ENCODE peak calls at places on chromosomes 13 and 19, in six cellular contexts. One of them, this sample, is unnamed.

GRCh38 chr13:83515267-83515666 is 367.0 kb downstream of the SLITRK1 start:
- DNase-seq in PC-3: peak; percentile 67
- DNase-seq in GM23338: no peak
- DNase-seq in OCI-LY7: no peak
- DNase-seq in MM.1S: no peak
- DNase-seq in SK-N-SH: no peak
- DNase-seq in this sample: no peak

GRCh38 chr13:46992383-46992952 is 95.6 kb upstream of the HTR2A start:
- DNase-seq in SK-N-SH: no peak
- DNase-seq in OCI-LY7: peak; percentile 64
- DNase-seq in GM23338: peak; percentile 31
- DNase-seq in PC-3: peak; percentile 41
- DNase-seq in MM.1S: no peak
- DNase-seq in this sample: peak; percentile 11

GRCh38 chr19:3398114-3398899 is 31.9 kb downstream of the NFIC start:
- DNase-seq in SK-N-SH: no peak
- DNase-seq in OCI-LY7: no peak
- DNase-seq in MM.1S: no peak
- DNase-seq in GM23338: peak; percentile 63
- DNase-seq in PC-3: no peak
- DNase-seq in this sample: peak; percentile 46

GRCh38 chr13:112510002-112510780 is 77.8 kb downstream of the TUBGCP3 start:
- DNase-seq in OCI-LY7: peak; percentile 24
- DNase-seq in GM23338: peak; percentile 95
- DNase-seq in SK-N-SH: peak; percentile 82
- DNase-seq in MM.1S: peak; percentile 41
- DNase-seq in PC-3: peak; percentile 55
- DNase-seq in this sample: peak; percentile 81

GRCh38 chr19:8988204-8988603 is 22.0 kb downstream of the MUC16 start:
- DNase-seq in GM23338: peak; percentile 78
- DNase-seq in OCI-LY7: peak; percentile 13
- DNase-seq in MM.1S: no peak
- DNase-seq in SK-N-SH: no peak
- DNase-seq in PC-3: peak; percentile 85
- DNase-seq in this sample: peak; percentile 15

GRCh38 chr13:73898276-73898675 is 235.9 kb downstream of the KLF12 start:
- DNase-seq in OCI-LY7: no peak
- DNase-seq in SK-N-SH: peak; percentile 8
- DNase-seq in GM23338: no peak
- DNase-seq in PC-3: peak; percentile 36
- DNase-seq in MM.1S: no peak
- DNase-seq in this sample: no peak

GRCh38 chr13:41386206-41386605 is 71.1 kb upstream of the RGCC start:
- DNase-seq in GM23338: no peak
- DNase-seq in MM.1S: no peak
- DNase-seq in PC-3: no peak
- DNase-seq in SK-N-SH: no peak
- DNase-seq in OCI-LY7: no peak
- DNase-seq in this sample: no peak

GRCh38 chr13:92802776-92803175 is 423.8 kb upstream of the GPC6 start:
- DNase-seq in GM23338: no peak
- DNase-seq in PC-3: peak; percentile 4
- DNase-seq in SK-N-SH: no peak
- DNase-seq in OCI-LY7: no peak
- DNase-seq in MM.1S: no peak
- DNase-seq in this sample: no peak

GRCh38 chr19:32012206-32012605 is 333.2 kb upstream of the ZNF507 start:
- DNase-seq in GM23338: no peak
- DNase-seq in PC-3: no peak
- DNase-seq in OCI-LY7: no peak
- DNase-seq in MM.1S: no peak
- DNase-seq in SK-N-SH: no peak
- DNase-seq in this sample: no peak

DNA sequence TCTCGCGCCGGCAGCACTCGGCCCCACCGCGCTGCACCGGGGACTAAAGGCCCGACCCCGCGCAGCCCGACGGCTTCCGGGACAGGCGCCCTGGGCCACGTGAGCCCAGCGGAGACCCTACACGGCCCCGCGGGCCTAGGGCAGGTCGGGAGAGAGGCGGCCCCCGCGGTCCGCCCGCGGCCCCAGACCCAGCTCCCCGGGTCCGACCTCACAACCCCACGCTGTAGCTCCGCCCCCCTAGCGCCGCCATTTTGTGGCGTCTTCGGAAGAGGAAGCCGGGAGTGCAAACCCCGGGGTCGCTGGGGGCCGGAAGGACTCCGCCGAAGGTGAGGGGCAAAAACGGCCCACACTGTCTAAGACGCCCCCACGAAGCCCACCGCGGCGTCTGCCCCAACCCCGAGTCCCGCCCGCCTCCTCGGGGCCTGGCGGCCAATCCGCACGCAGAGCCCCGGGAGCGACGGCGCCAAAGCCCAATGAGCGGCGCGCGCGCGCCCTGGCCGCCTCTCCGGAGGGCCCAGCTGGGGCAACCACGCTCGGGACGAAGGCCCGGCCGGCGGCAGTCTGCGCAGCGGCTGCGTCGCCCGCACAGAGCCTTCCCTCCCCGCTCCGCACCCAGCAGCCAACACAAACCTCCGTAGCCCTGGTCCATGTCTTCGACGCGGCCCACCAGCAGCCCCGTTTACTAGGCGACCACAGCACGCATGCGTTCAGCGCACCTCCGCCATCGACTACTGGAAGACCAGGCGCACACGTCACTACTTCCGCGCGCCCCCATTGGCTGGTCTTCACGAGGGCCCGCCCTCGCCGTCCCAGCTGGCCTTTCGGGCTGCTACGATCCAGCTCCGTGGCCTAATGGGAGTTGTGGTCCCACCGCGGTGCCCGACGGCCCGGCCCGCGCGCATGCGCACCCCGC is at the start of gene AKAP8:
- DNase-seq in PC-3: peak; percentile 99
- DNase-seq in MM.1S: peak; percentile 99
- DNase-seq in OCI-LY7: peak; percentile 99
- DNase-seq in GM23338: peak; percentile 98
- DNase-seq in SK-N-SH: peak; percentile 100
- DNase-seq in this sample: peak; percentile 99
- H3K79me2 ChIP-seq in PC-3: peaks cover 51% of the 10 kb centered on the region
- H3K79me2 ChIP-seq in MM.1S: peaks cover 53% of the 10 kb centered on the region
- H3K79me2 ChIP-seq in OCI-LY7: peaks cover 49% of the 10 kb centered on the region
- H3K79me2 ChIP-seq in GM23338: peaks cover 48% of the 10 kb centered on the region
- H3K79me2 ChIP-seq in SK-N-SH: peaks cover 53% of the 10 kb centered on the region
- H3K79me2 ChIP-seq in this sample: peaks cover 73% of the 10 kb centered on the region

DNA sequence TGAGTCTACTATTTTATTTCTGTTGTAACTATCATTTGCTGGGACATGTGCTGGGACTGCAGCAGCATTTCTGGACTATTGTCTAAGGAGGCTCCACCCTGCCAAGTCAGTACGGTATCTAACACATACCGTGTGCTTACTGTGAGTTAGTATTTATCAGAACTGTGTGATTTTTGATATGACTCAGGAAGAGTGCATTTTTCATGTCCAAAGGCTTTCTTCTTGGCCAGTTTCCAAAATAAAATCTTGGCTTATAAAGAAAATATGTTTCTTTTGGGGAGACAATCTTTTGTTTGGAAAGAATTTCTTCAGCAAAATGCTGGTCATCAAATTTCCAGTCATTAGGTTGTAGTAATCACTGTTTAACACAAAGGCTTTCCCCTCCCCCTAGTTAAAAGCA is 11.6 kb downstream of the PARP4 start:
- DNase-seq in OCI-LY7: no peak
- DNase-seq in SK-N-SH: no peak
- DNase-seq in PC-3: peak; percentile 60
- DNase-seq in GM23338: no peak
- DNase-seq in MM.1S: no peak
- DNase-seq in this sample: no peak
- TF ChIP-seq EZH2phosphoT487 in OCI-LY7: no peak
- TF ChIP-seq EZH2phosphoT487 in SK-N-SH: no peak
- TF ChIP-seq EZH2phosphoT487 in PC-3: no peak
- TF ChIP-seq EZH2phosphoT487 in GM23338: no peak
- TF ChIP-seq EZH2phosphoT487 in MM.1S: no peak
- TF ChIP-seq EZH2phosphoT487 in this sample: no peak

GRCh38 chr19:4830768-4831265 is 695 bp downstream of the TICAM1 start:
- DNase-seq in GM23338: no peak
- DNase-seq in PC-3: peak; percentile 23
- DNase-seq in MM.1S: no peak
- DNase-seq in SK-N-SH: no peak
- DNase-seq in OCI-LY7: peak; percentile 32
- DNase-seq in this sample: no peak

GRCh38 chr19:4830332-4830731 is 1.2 kb downstream of the TICAM1 start:
- DNase-seq in PC-3: no peak
- DNase-seq in GM23338: no peak
- DNase-seq in OCI-LY7: no peak
- DNase-seq in SK-N-SH: no peak
- DNase-seq in MM.1S: no peak
- DNase-seq in this sample: no peak

GRCh38 chr19:4829001-4829712 is 2.4 kb downstream of the TICAM1 start:
- DNase-seq in PC-3: no peak
- DNase-seq in MM.1S: no peak
- DNase-seq in OCI-LY7: peak; percentile 81
- DNase-seq in GM23338: no peak
- DNase-seq in SK-N-SH: no peak
- DNase-seq in this sample: no peak

GRCh38 chr19:4831351-4832340 is at the start of gene TICAM1:
- DNase-seq in MM.1S: peak; percentile 82
- DNase-seq in PC-3: peak; percentile 63
- DNase-seq in GM23338: peak; percentile 45
- DNase-seq in OCI-LY7: peak; percentile 70
- DNase-seq in SK-N-SH: peak; percentile 88
- DNase-seq in this sample: no peak

DNA sequence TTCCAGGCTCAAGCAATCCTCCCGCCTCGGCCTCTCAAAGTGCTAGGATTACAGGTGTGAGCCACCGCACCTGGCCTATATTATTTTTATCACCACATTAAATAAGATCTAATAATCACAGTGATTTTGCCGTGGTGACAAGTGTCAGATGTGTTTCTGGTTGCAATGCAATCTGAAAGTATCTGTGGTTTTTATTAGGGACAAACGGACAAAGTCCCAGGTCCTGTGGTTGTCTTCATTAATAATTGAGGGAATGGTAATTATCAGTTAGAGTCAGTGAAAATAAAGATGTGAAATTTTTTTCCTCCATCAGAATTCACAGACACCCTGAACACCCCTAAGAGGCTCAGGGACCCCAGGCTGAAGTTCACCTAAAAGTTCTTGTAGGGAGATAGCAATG is 1.3 kb upstream of the TICAM1 start:
- DNase-seq in MM.1S: no peak
- DNase-seq in OCI-LY7: no peak
- DNase-seq in SK-N-SH: no peak
- DNase-seq in GM23338: no peak
- DNase-seq in PC-3: no peak
- DNase-seq in this sample: no peak
- H3K79me2 ChIP-seq in MM.1S: peaks cover 36% of the 10 kb centered on the region
- H3K79me2 ChIP-seq in OCI-LY7: peaks cover 42% of the 10 kb centered on the region
- H3K79me2 ChIP-seq in SK-N-SH: peaks cover 41% of the 10 kb centered on the region
- H3K79me2 ChIP-seq in GM23338: no peaks in the 10 kb centered on the region
- H3K79me2 ChIP-seq in PC-3: peaks cover 41% of the 10 kb centered on the region
- H3K79me2 ChIP-seq in this sample: no peaks in the 10 kb centered on the region

GRCh38 chr13:87535911-87536310 is 135.3 kb upstream of the SLITRK5 start:
- DNase-seq in MM.1S: no peak
- DNase-seq in PC-3: peak; percentile 3
- DNase-seq in GM23338: no peak
- DNase-seq in OCI-LY7: no peak
- DNase-seq in SK-N-SH: no peak
- DNase-seq in this sample: no peak
- TF ChIP-seq EZH2phosphoT487 in MM.1S: no peak
- TF ChIP-seq EZH2phosphoT487 in PC-3: no peak
- TF ChIP-seq EZH2phosphoT487 in GM23338: no peak
- TF ChIP-seq EZH2phosphoT487 in OCI-LY7: no peak
- TF ChIP-seq EZH2phosphoT487 in SK-N-SH: no peak
- TF ChIP-seq EZH2phosphoT487 in this sample: no peak